ENCODE peak calls at places on chromosome X, in ten cellular contexts. Y is Karpas-422, J is mammary epithelial cell, X is GM23248, N is OCI-LY7, B is MM.1S, Q is HCT116, S is mesenchymal stem cell, K is neuronal stem cell, R is fibroblast of lung. F is an unnamed sample.

GRCh38 chrX:71536285-71536684 is 3.4 kb downstream of the OGT start:
- DNase-seq in B (peak), Q (no peak), Y (no peak), X (peak), K (no peak), J (peak), R (no peak), S (no peak), N (no peak), F (no peak)

GRCh38 chrX:136214551-136214950 is 36.6 kb downstream of the MAP7D3 start:
- DNase-seq in R (peak), Q (no peak), S (peak), X (peak), B (no peak), N (no peak), K (no peak), J (no peak), Y (no peak), F (no peak)

GRCh38 chrX:154719132-154719675 is 31.7 kb downstream of the GAB3 start:
- DNase-seq in B (no peak), S (peak), Q (no peak), Y (peak), X (peak), K (no peak), R (peak), J (no peak), N (no peak), F (no peak)

GRCh38 chrX:15298201-15298600 is 17.2 kb downstream of the ASB11 start:
- DNase-seq in X (no peak), B (no peak), J (no peak), R (no peak), N (no peak), K (no peak), S (no peak), Y (no peak), Q (no peak), F (no peak)

GRCh38 chrX:2642791-2643190 is 48.3 kb upstream of the CD99 start:
- DNase-seq in S (no peak), X (no peak), B (no peak), Q (no peak), J (no peak), R (peak), K (no peak), Y (no peak), N (no peak), F (no peak)

GRCh38 chrX:152601848-152602616 is 35.7 kb upstream of the GABRQ start:
- DNase-seq in J (peak), Y (peak), N (peak), Q (peak), B (no peak), X (peak), R (peak), K (no peak), S (no peak), F (peak)

GRCh38 chrX:105120460-105120859 is 100.0 kb downstream of the TEX13A start:
- DNase-seq in N (peak), S (peak), R (no peak), Y (no peak), B (peak), Q (no peak), X (no peak), K (no peak), J (no peak), F (no peak)

GRCh38 chrX:114363346-114363745 is 220.5 kb upstream of the HTR2C start:
- DNase-seq in B (no peak), X (no peak), R (no peak), J (no peak), S (no peak), Q (no peak), K (no peak), Y (no peak), N (no peak), F (no peak)

GRCh38 chrX:105876658-105877057 is 54.3 kb downstream of the NRK start:
- DNase-seq in J (peak), Y (peak), Q (peak), S (peak), R (no peak), K (peak), N (peak), B (peak), X (no peak), F (peak)

GRCh38 chrX:77668391-77669237 is 117.4 kb downstream of the ATRX start:
- DNase-seq in S (peak), X (peak), B (no peak), N (no peak), K (no peak), Q (no peak), J (peak), R (peak), Y (no peak), F (no peak)

GRCh38 chrX:30781711-30782444 is 107.2 kb downstream of the TAB3 start:
- DNase-seq in K (no peak), X (no peak), J (peak), B (no peak), Y (no peak), R (no peak), N (no peak), Q (no peak), S (no peak), F (no peak)

GRCh38 chrX:105116541-105116940 is 104.0 kb downstream of the TEX13A start:
- DNase-seq in N (no peak), J (no peak), S (no peak), X (no peak), Q (no peak), Y (no peak), K (no peak), R (no peak), B (no peak), F (no peak)

GRCh38 chrX:19616959-19617358 is 101.7 kb upstream of the MAP3K15 start:
- DNase-seq in Y (no peak), R (peak), X (peak), K (no peak), J (no peak), B (no peak), Q (no peak), N (no peak), S (no peak), F (no peak)

GRCh38 chrX:153925387-153925738 is 701 bp downstream of the ARHGAP4 start:
- DNase-seq in S (no peak), K (no peak), N (peak), Q (no peak), X (no peak), B (peak), J (no peak), Y (peak), R (no peak), F (no peak)

GRCh38 chrX:115388879-115389278 is 99.4 kb downstream of the LUZP4 start:
- DNase-seq in Y (no peak), S (peak), R (peak), K (no peak), X (no peak), J (no peak), Q (no peak), B (no peak), N (no peak), F (no peak)

GRCh38 chrX:46686003-46686645 is 72.8 kb downstream of the SLC9A7 start:
- DNase-seq in Q (peak), K (peak), B (peak), J (peak), Y (peak), X (peak), R (peak), N (peak), S (peak), F (peak)

DNA sequence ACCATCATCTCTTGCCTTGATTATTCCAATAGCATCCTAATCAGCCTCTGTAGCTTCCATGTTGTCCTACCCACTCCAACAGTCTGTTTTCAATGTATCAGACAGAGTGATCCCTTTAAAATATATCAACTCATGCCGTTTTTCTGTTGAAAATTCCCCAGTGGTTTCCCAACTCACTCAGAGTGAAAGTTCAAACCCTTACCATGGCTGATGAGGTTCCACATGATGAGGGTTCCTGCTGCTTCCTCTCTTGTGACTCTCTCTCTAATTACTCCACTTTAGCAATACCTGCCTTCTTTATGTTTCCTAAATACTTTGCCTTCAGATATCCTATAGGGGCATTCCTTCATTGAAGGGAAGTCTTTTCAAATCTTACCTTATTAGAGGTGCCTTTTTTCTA is 334.7 kb downstream of the PPP1R2C start:
- DNase-seq in N (no peak), J (no peak), X (no peak), K (no peak), R (no peak), B (no peak), Q (no peak), Y (no peak), S (no peak), F (no peak)
- H2AFZ ChIP-seq in N (no peak), J (no peak), X (no peak), K (no peak), R (no peak), B (peak), Q (no peak), Y (no peak), S (no peak), F (no peak)

GRCh38 chrX:65588795-65589194 is 54.2 kb upstream of the LAS1L start:
- DNase-seq in Y (no peak), N (no peak), S (no peak), Q (no peak), R (no peak), B (no peak), X (no peak), K (no peak), J (no peak), F (no peak)

GRCh38 chrX:65591206-65591605 is 56.6 kb upstream of the LAS1L start:
- DNase-seq in Q (no peak), K (no peak), X (no peak), N (no peak), S (no peak), Y (no peak), B (no peak), R (no peak), J (no peak), F (no peak)

GRCh38 chrX:65589304-65589703 is 54.7 kb upstream of the LAS1L start:
- DNase-seq in R (no peak), B (no peak), K (no peak), Y (no peak), J (no peak), S (no peak), Q (no peak), X (no peak), N (no peak), F (no peak)

GRCh38 chrX:65586491-65586890 is 51.9 kb upstream of the LAS1L start:
- DNase-seq in X (peak), Y (no peak), S (no peak), R (peak), Q (no peak), B (no peak), N (no peak), K (no peak), J (no peak), F (no peak)

DNA sequence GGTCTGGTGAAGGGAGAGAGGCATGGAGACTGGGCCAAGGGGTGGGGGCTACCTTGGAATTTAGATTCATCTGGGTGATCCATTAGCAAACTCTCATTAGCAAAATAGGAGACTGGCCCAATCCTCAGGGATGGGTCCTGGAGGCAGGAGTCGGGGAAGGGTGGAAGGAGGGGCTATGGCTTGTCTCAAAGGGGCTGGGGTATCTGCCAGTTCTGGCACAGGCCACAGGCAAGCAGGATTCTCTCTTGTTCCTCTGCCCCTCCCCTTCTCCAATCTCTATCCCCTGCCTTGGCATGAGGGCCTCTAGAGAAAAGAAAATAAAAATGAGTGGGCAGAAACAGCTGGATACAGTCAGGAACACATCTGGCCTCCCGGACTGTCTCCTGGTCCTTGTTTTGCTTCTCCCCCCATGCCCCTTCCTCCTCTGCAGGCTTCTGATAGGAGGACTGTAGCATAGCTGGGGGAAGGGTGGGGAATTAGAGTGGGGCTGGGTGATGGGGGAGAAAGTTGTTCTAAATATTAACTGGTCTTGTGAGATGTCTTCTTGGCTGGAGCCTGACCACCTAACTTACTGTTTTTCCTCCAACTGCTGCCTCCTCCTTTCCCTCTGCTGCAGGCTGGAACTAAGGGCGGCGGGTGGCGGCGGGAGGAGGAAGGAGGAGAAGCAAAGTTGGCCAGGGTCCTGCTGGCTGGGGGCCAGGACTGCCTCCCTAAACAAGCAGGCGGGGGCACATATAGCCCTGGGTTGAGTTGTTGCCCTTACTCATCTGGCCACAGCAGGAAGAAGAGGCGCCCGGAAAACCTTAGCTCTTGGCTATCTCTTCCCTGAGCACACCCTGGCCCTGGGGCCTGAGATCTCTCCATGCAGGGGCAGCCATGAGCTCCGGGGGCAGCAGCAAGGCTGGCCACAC is 53.3 kb upstream of the LAS1L start:
- DNase-seq in N (no peak), Q (no peak), R (peak), K (no peak), B (no peak), X (peak), S (no peak), J (peak), Y (no peak), F (no peak)
- H3K4me3 ChIP-seq in N (no peak), Q (no peak), R (no peak), K (no peak), B (no peak), X (peak), S (no peak), J (no peak), Y (no peak), F (no peak)

DNA sequence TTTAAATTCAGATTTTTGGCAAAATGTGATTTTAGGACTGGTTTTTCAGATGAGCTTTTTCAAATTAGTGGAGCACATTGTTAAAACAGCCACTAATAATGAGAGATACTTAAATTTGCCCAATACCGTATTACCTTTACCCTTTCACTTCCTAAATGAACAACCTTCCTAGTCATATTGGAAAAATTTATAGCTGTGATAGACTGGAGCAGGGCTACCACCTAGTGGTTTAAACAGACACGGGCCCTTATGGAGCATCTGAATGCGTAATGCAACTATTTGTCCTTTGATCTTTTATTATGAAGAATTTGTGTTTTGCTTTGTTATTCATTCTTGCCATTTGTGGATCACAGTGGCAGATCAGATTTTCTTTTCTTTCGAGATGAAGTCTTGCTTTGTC is 72.7 kb downstream of the KDM6A start:
- DNase-seq in S (no peak), R (no peak), Y (peak), Q (no peak), B (no peak), K (no peak), X (no peak), N (peak), J (no peak), F (no peak)
- H2AFZ ChIP-seq in S (no peak), R (no peak), Y (no peak), Q (no peak), B (no peak), K (no peak), X (no peak), N (no peak), J (no peak), F (no peak)

DNA sequence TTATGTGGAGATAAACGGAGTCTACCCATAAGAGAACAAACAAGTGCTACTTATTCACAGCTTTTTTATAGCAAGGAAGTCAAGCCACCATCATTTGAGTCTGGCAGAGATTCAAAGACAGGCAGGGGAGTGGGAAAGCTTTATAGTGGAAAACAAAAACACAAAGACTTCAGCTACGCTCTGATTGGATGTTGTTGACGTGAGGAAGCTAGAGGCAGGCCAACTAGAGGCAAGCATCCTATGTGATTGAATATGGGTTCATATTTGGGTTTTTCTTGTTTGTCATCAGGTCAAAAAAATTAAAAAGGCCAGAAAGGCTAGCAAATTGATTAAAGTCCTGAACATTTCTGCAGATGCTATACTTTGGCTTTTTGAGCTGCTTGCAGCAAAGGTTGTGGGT is 709 bp upstream of the TCEAL4 start:
- DNase-seq in R (peak), N (no peak), K (no peak), Y (no peak), X (no peak), J (no peak), B (no peak), S (no peak), Q (no peak), F (peak)
- H3K4me3 ChIP-seq in R (no peak), N (no peak), K (peak), Y (peak), X (peak), J (no peak), B (no peak), S (no peak), Q (peak), F (peak)

DNA sequence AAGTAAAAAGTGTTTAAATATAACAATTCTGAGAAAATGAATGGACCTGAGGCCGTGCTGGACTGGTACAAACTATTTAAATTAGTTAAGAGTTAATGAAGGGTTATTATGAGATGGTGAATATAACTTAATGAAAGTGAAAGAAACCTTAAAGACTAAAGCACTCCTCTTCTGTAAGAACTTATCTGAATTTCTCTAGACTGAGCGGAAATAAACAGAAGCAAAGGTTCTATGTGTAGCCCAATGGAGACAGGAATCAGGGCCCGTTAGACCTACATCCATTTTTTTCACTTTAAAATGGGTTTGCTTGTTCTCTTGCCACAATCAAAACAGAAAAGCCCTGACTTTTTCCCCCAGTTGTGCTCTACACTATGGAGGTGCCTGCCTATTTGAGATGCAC is 14.9 kb downstream of the AMMECR1 start:
- DNase-seq in X (no peak), Y (no peak), K (no peak), S (no peak), B (no peak), Q (no peak), R (no peak), J (no peak), N (no peak), F (no peak)
- H2AFZ ChIP-seq in X (no peak), Y (no peak), K (no peak), S (no peak), B (no peak), Q (no peak), R (no peak), J (no peak), N (no peak), F (no peak)

GRCh38 chrX:150436200-150436599 is 73.1 kb downstream of the MAMLD1 start:
- DNase-seq in Q (no peak), B (no peak), N (no peak), Y (no peak), S (no peak), R (no peak), J (no peak), X (peak), K (no peak), F (no peak)
- H3K4me3 ChIP-seq in Q (no peak), B (no peak), N (no peak), Y (no peak), S (no peak), R (no peak), J (no peak), X (no peak), K (no peak), F (no peak)

DNA sequence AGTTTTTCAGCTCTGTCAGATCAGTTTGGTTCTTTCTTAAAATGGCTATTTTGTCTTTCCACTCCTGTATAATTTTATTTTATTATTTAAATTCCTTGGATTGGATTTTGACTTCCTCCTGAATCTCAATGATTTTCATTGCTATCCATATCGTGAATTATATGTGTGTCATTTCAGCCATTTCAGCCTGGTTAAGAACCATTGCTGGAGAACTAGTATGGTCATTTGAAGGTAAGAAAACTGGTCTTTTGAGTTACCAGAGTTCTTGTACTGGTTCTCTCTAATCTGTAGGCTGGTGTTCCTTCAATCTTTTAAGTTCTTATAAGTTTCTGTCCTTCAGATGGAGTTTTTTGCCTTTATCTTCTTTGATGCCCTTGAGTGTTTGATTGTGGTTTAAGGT is 815.5 kb downstream of the KLHL13 start:
- DNase-seq in Y (no peak), N (no peak), R (no peak), X (no peak), K (no peak), Q (no peak), J (no peak), B (no peak), S (no peak), F (no peak)
- H2AFZ ChIP-seq in Y (no peak), N (no peak), R (no peak), X (no peak), K (no peak), Q (no peak), J (no peak), B (no peak), S (no peak), F (no peak)

DNA sequence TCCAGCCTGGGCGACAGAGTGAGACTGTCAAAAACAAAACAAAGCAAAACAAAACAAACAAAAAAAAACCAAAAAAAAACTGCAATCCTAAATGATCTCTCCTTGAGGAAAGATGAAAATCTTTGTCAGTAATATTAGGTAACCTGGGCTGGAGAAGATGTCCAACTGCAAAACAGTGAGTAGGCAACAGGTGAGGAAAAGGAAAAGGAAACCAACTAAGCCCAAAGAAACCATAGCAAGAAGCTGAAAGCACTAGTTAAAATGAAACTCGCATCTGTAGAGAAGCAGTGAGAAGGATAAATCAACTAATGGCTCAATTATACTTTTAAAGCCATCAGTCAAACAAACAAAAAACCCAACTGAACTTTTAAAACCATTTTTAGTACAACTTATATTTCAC is 54.2 kb downstream of the ENOX2 start:
- DNase-seq in Q (no peak), N (no peak), R (no peak), X (no peak), Y (no peak), S (no peak), B (peak), K (no peak), J (no peak), F (no peak)
- H3K4me3 ChIP-seq in Q (no peak), N (no peak), R (no peak), X (no peak), Y (no peak), S (no peak), B (peak), K (no peak), J (no peak), F (no peak)